ENCODE peak calls at places on chromosomes 6 and 20, in nine cellular contexts. A is neuronal stem cell; K is stimulated activated CD4-positive, alpha-beta T cell treated with anti-CD3 and anti-CD28 coated beads, Interleukin-12 subunit alpha, Interleukin-12 subunit beta, amount 100 ng/mL, for 4 hours; N is cardiac fibroblast; O is EL; C is occipital lobe; B is amygdala; F is left ventricle myocardium superior; H is neural progenitor cell. Y is an unnamed sample.

GRCh38 chr6:89239338-89239737 is 22.2 kb upstream of the GABRR1 start:
- DNase-seq in A (no peak), K (no peak), N (peak; percentile 15), O (no peak), C (no peak), B (no peak), F (no peak), H (no peak), Y (no peak)

GRCh38 chr6:130933712-130934200 is 106.5 kb downstream of the SMLR1 start:
- DNase-seq in A (no peak), K (no peak), N (peak; percentile 26), O (peak; percentile 34), C (peak; percentile 19), B (no peak), F (no peak), H (no peak), Y (no peak)

GRCh38 chr6:52161689-52162438 is 24.3 kb upstream of the IL17A start:
- DNase-seq in A (no peak), K (no peak), N (no peak), O (no peak), C (no peak), B (no peak), F (no peak), H (no peak), Y (no peak)

GRCh38 chr6:88586371-88587157 is 376.9 kb downstream of the RNGTT start:
- DNase-seq in A (no peak), K (no peak), N (peak; percentile 11), O (peak; percentile 1), C (peak; percentile 72), B (peak; percentile 38), F (peak; percentile 30), H (peak; percentile 13), Y (no peak)

GRCh38 chr6:26501482-26501986 is 1.4 kb downstream of the BTN1A1 start:
- DNase-seq in A (no peak), K (peak; percentile 26), N (peak; percentile 19), O (peak; percentile 31), C (no peak), B (no peak), F (peak; percentile 52), H (peak; percentile 66), Y (peak; percentile 4)

GRCh38 chr20:8662433-8662954 is 406.4 kb upstream of the PLCB4 start:
- DNase-seq in A (no peak), K (no peak), N (no peak), O (no peak), C (no peak), B (no peak), F (no peak), H (peak; percentile 6), Y (no peak)

GRCh38 chr20:59143326-59143725 is 20.3 kb upstream of the ZNF831 start:
- DNase-seq in A (no peak), K (no peak), N (no peak), O (no peak), C (no peak), B (no peak), F (no peak), H (no peak), Y (no peak)

GRCh38 chr20:46820682-46821081 is 74.0 kb upstream of the EYA2 start:
- DNase-seq in A (no peak), K (no peak), N (no peak), O (no peak), C (no peak), B (no peak), F (no peak), H (no peak), Y (no peak)

GRCh38 chr6:28661097-28661713 is 135.5 kb downstream of the GPX5 start:
- DNase-seq in A (no peak), K (no peak), N (no peak), O (no peak), C (no peak), B (no peak), F (no peak), H (no peak), Y (no peak)

GRCh38 chr6:11194399-11195274 is 37.8 kb downstream of the NEDD9 start:
- DNase-seq in A (no peak), K (no peak), N (peak; percentile 93), O (peak; percentile 69), C (no peak), B (no peak), F (no peak), H (peak; percentile 44), Y (no peak)

Y was measured in T follicular helper cell.